ENCODE peak calls at places on chromosome 10, in five cellular contexts. I, B, S, U and Z are unnamed samples.

GRCh38 chr10:51733061-51733460 is 33.7 kb upstream of the CSTF2T start:
- DNase-seq in I (no peak), B (no peak), S (no peak), U (no peak), Z (no peak)

GRCh38 chr10:3397231-3397630 is 224.6 kb upstream of the PITRM1 start:
- DNase-seq in I (no peak), B (no peak), S (no peak), U (no peak), Z (no peak)

GRCh38 chr10:101066146-101066889 is 4.5 kb downstream of the KAZALD1 start:
- DNase-seq in I (no peak), B (peak), S (peak), U (peak), Z (peak)

GRCh38 chr10:61835909-61836232 is 65.6 kb upstream of the ARID5B start:
- DNase-seq in I (no peak), B (no peak), S (no peak), U (peak), Z (no peak)

GRCh38 chr10:73967544-73967943 is 30.4 kb upstream of the VCL start:
- DNase-seq in I (no peak), B (no peak), S (no peak), U (no peak), Z (no peak)

GRCh38 chr10:29189272-29189671 is 99.6 kb upstream of the LYZL1 start:
- DNase-seq in I (no peak), B (no peak), S (no peak), U (no peak), Z (no peak)

GRCh38 chr10:97759157-97759980 is 12.4 kb downstream of the SFRP5 start:
- DNase-seq in I (peak), B (peak), S (peak), U (peak), Z (peak)

GRCh38 chr10:15141136-15142067 is 27.1 kb downstream of the NMT2 start:
- DNase-seq in I (peak), B (no peak), S (no peak), U (no peak), Z (peak)

GRCh38 chr10:99374972-99375371 is 45.8 kb downstream of the CNNM1 start:
- DNase-seq in I (no peak), B (no peak), S (no peak), U (no peak), Z (no peak)

GRCh38 chr10:68096913-68097509 is 12.3 kb upstream of the MYPN start:
- DNase-seq in I (no peak), B (no peak), S (peak), U (peak), Z (peak)

GRCh38 chr10:74752371-74752990 is 73.9 kb upstream of the KAT6B start:
- DNase-seq in I (no peak), B (no peak), S (no peak), U (no peak), Z (no peak)

GRCh38 chr10:5447611-5448071 is 35.3 kb downstream of the NET1 start:
- DNase-seq in I (peak), B (peak), S (no peak), U (peak), Z (no peak)

GRCh38 chr10:63707254-63707910 is 186.2 kb downstream of the REEP3 start:
- DNase-seq in I (no peak), B (no peak), S (peak), U (peak), Z (peak)

GRCh38 chr10:91493313-91493712 is 83.2 kb downstream of the HECTD2 start:
- DNase-seq in I (no peak), B (peak), S (peak), U (peak), Z (peak)

GRCh38 chr10:31304261-31304970 is 14.6 kb upstream of the ZEB1 start:
- DNase-seq in I (no peak), B (no peak), S (no peak), U (no peak), Z (no peak)

GRCh38 chr10:72272689-72273409 is 875 bp upstream of the DDIT4 start:
- DNase-seq in I (peak), B (peak), S (peak), U (peak), Z (peak)

GRCh38 chr10:17383801-17384445 is 70.5 kb downstream of the ST8SIA6 start:
- DNase-seq in I (no peak), B (no peak), S (no peak), U (no peak), Z (no peak)

GRCh38 chr10:6778992-6779701 is 199.1 kb upstream of the PRKCQ start:
- DNase-seq in I (no peak), B (no peak), S (peak), U (peak), Z (peak)

GRCh38 chr10:59325116-59325515 is 37.2 kb downstream of the FAM13C start:
- DNase-seq in I (no peak), B (no peak), S (no peak), U (no peak), Z (no peak)

GRCh38 chr10:4013651-4014085 is 228.7 kb upstream of the KLF6 start:
- DNase-seq in I (peak), B (no peak), S (no peak), U (peak), Z (no peak)

GRCh38 chr10:7952251-7952650 is 102.2 kb upstream of the GATA3 start:
- DNase-seq in I (no peak), B (no peak), S (no peak), U (no peak), Z (no peak)

GRCh38 chr10:97822261-97822687 is 27.4 kb upstream of the GOLGA7B start:
- DNase-seq in I (no peak), B (no peak), S (no peak), U (peak), Z (no peak)

GRCh38 chr10:27678166-27678565 is 67.5 kb downstream of the MKX start:
- DNase-seq in I (no peak), B (no peak), S (no peak), U (no peak), Z (no peak)

GRCh38 chr10:126836009-126836408 is 69.2 kb upstream of the DOCK1 start:
- DNase-seq in I (no peak), B (no peak), S (no peak), U (no peak), Z (no peak)

DNA sequence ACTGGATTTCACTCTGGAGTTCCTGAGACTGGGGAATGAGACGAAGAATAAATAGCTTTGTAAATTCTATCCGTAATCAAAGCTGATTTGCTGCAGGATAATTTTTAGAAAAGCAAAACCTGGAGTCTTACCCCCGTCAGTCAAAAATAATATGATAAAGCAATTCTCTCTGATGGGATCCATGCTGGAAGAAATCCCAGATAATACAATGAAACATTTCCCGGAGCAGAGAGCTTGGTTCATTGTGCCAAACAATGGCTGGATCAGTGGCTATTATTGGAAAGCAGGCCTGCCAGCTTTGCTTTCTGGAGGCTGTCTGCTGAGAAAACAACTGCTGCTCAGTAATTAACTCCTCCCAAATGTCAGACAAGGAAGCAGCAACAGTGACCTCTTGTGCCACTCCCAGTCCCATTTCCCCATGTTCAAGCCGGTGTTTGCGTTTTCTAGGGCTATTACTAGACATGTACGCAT is 609.4 kb upstream of the PCDH15 start:
- DNase-seq in I (no peak), B (no peak), S (peak), U (no peak), Z (peak)
- H3K4me3 ChIP-seq in I (no peak), B (no peak), S (no peak), U (no peak), Z (no peak)

GRCh38 chr10:22335204-22335956 is 9.9 kb upstream of the SPAG6 start:
- DNase-seq in I (no peak), B (no peak), S (peak), U (peak), Z (no peak)
- TF ChIP-seq EZH2 in I (no peak), B (no peak), S (peak), U (no peak), Z (no peak)

GRCh38 chr10:86684305-86684704 is 16.0 kb downstream of the LDB3 start:
- DNase-seq in I (no peak), B (no peak), S (peak), U (no peak), Z (no peak)
- TF ChIP-seq CTCF in I (peak), B (peak), S (peak), U (peak), Z (no peak)

GRCh38 chr10:12834116-12834515 is 167.4 kb downstream of the CCDC3 start:
- DNase-seq in I (no peak), B (no peak), S (no peak), U (no peak), Z (no peak)
- H3K4me3 ChIP-seq in I (no peak), B (no peak), S (no peak), U (no peak), Z (no peak)

DNA sequence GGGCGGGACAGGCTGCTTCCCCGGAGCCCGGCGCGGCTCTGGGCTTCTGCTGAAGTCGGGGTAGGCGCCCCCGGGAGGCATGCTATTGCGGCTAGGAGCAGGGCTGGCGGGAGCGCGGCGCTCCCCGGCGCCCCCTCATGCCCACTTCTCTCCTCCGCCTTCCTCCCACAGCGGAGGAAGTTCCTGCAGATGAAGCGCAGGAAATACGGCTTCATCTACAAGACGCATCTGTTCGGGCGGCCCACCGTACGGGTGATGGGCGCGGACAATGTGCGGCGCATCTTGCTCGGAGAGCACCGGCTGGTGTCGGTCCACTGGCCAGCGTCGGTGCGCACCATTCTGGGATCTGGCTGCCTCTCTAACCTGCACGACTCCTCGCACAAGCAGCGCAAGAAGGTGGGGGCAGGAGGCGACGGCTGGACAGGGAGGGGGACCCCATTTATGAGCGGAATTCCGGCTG is 474 bp downstream of the CYP26A1 start:
- DNase-seq in I (no peak), B (no peak), S (no peak), U (no peak), Z (peak)
- TF ChIP-seq EZH2 in I (no peak), B (no peak), S (no peak), U (no peak), Z (no peak)

DNA sequence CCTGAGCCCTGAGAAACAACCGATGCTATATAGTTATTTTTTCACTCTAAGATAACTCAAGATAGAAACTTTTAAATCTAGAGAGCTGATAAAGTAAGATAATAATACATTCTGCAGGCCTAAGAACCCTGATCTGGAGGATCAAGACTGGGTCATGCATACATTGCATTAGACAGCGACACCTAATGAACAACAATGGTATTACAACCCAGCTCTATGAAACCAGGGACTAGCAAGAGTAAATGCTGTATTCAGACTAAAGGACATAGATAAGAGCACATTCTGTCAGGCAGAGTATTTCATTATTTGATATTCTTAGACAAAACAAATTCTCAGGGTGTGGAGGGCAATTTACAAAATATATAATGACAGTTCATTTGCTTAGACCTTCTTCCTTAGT is 148.6 kb downstream of the GRK5 start:
- DNase-seq in I (no peak), B (no peak), S (no peak), U (no peak), Z (peak)
- TF ChIP-seq CTCF in I (peak), B (peak), S (peak), U (peak), Z (peak)

DNA sequence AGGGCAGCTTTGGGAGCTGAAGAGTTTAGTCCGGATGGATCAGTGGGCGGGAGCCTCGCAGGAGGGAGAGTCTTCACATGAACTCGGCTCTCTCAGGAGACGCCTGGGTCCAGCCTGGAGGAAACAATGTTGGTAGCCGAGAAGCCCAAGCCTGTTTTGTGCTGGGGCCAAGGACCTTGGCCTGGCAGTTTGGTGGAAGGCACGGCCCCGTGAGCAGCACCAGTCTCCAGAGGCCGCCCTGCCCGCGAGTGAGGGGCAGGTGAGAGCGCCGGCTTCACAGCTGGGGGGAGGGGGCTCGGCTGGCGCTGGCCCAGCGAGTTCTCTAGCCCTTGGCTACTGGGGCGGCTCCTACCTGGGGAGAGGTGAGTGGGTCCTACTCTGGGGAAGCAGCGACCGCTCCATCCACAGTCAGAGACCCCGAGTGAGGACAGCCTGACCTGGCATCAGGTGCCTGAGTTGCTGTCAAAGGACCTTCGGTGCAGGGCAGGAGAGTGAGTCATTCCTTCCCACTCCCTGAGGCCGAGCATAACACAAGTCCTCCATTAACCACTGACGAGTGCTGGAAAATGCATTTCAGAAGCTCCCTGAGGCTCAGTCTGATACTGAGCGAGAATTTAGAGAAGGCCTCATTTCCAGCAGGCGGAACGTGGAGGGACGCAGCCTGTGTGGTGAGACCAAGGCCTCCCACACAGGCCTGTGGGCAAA is 89.3 kb upstream of the DIP2C start:
- DNase-seq in I (no peak), B (no peak), S (no peak), U (peak), Z (no peak)
- H3K4me3 ChIP-seq in I (no peak), B (no peak), S (no peak), U (no peak), Z (no peak)

GRCh38 chr10:69572159-69573055 is 815 bp downstream of the NEUROG3 start:
- DNase-seq in I (no peak), B (no peak), S (no peak), U (peak), Z (no peak)

GRCh38 chr10:69569144-69569934 is 3.9 kb downstream of the NEUROG3 start:
- DNase-seq in I (no peak), B (no peak), S (no peak), U (no peak), Z (no peak)

GRCh38 chr10:69568472-69569143 is 4.6 kb downstream of the NEUROG3 start:
- DNase-seq in I (no peak), B (no peak), S (no peak), U (no peak), Z (no peak)

GRCh38 chr10:69571618-69572158 is 1.5 kb downstream of the NEUROG3 start:
- DNase-seq in I (no peak), B (no peak), S (no peak), U (no peak), Z (no peak)

DNA sequence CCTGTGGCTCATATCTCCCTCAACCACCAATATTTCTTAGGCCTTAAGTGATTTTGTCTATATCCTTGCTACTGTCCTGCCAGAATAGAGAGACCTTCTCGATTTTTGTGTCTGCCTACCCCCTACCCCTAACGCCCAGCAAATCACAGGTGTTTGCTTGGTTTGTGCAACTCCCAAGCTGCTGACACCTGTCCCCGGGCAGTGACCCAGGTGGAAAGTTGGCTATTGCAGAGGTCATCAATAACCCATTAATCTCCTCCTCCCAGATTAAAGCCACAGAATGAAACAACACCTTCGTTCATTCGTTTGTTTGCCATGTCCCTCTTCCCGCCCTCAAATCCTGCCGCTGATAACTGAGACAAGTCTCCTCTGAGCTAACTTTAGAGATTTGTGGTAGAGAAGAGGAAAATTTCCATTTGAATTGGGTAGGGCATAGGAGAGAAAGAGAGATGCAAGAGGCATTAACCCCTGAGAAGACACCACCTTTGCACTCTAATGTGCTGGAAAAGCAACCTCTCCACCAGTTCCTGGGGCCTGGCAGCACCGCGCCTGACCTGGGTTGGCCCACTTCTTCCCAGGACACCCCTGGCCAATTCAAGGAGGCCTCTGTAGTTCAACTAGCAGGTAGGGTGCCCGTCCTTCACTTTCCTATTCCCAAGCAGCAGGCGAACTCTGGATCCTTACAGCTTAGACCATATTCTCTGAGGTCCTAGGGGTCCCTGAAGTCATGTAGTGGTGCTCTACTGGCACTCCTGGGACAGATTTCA is 3.0 kb downstream of the NEUROG3 start:
- DNase-seq in I (no peak), B (no peak), S (no peak), U (no peak), Z (no peak)
- TF ChIP-seq EZH2 in I (no peak), B (no peak), S (no peak), U (no peak), Z (no peak)

GRCh38 chr10:104139221-104139620 is 17.2 kb downstream of the SFR1 start:
- DNase-seq in I (no peak), B (no peak), S (no peak), U (no peak), Z (no peak)
- TF ChIP-seq CTCF in I (peak), B (peak), S (peak), U (peak), Z (peak)

DNA sequence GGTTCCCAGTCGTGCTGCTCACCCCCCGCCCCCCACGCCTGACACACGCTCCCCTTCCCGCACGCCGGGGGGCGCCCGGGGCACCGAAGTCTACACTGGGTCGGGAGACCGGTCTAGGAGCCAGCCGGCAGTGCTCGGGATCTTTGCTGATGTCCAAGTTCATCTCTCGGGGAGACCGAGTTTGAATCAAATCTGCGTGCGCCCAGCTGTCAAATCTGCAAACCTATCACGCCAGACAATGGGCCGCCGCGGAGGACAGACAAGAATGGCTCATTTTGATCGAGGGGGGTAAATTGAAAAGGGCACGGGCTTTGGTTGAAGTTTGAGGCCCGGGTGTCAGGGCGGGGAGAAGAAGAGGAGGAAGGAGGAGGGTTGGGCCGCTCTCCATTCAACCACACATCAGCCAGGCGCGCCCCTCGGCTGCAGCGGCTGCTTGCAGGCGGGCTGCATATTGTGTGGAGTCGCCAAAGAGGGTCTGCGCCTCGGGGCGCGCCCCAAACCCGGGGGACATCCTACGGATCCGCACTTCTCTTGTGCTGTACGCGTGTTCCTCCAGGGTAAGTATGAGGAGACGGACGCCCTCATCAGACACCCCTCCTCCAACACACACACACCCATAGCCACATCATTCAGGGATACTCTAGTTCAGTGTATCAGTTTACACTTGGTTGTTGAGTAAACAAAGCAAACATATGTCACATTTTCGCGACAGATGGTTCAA is 1.3 kb upstream of the GFRA1 start:
- DNase-seq in I (no peak), B (peak), S (peak), U (no peak), Z (no peak)
- H3K4me3 ChIP-seq in I (no peak), B (peak), S (peak), U (no peak), Z (no peak)